ENCODE peak calls at places on chromosomes 13 and 19, in six cellular contexts. T is lower lobe of right lung, Y is HFF-Myc, Q is MCF 10A, M is OCI-LY7, O is ovary. E is an unnamed sample.

GRCh38 chr19:35913589-35913988 is 5.5 kb upstream of the TYROBP start:
- DNase-seq in T (no peak), Y (no peak), Q (no peak), M (peak), O (no peak), E (no peak)

GRCh38 chr13:73981595-73981994 is 152.6 kb downstream of the KLF12 start:
- DNase-seq in T (no peak), Y (no peak), Q (no peak), M (no peak), O (no peak), E (no peak)

GRCh38 chr13:76711515-76712182 is 174.6 kb downstream of the KCTD12 start:
- DNase-seq in T (no peak), Y (peak), Q (peak), M (no peak), O (peak), E (no peak)

GRCh38 chr19:50268046-50268445 is 61.1 kb downstream of the KCNC3 start:
- DNase-seq in T (no peak), Y (no peak), Q (no peak), M (no peak), O (no peak), E (no peak)

GRCh38 chr19:13841339-13842293 is 35.3 kb upstream of the NANOS3 start:
- DNase-seq in T (peak), Y (no peak), Q (peak), M (no peak), O (peak), E (peak)

GRCh38 chr13:42354246-42355117 is 82.5 kb downstream of the AKAP11 start:
- DNase-seq in T (no peak), Y (no peak), Q (no peak), M (peak), O (no peak), E (no peak)

GRCh38 chr19:32405431-32406160 is at the start of gene DPY19L3:
- DNase-seq in T (peak), Y (peak), Q (peak), M (peak), O (peak), E (peak)

GRCh38 chr13:100881291-100881864 is 206.8 kb upstream of the TMTC4 start:
- DNase-seq in T (no peak), Y (no peak), Q (no peak), M (no peak), O (no peak), E (no peak)

GRCh38 chr19:41641879-41642485 is 15.1 kb upstream of the CEACAM4 start:
- DNase-seq in T (peak), Y (peak), Q (peak), M (peak), O (no peak), E (no peak)

GRCh38 chr13:31012285-31013024 is 80.0 kb downstream of the TEX26 start:
- DNase-seq in T (no peak), Y (no peak), Q (peak), M (no peak), O (no peak), E (no peak)

GRCh38 chr19:15944401-15944800 is 4.4 kb upstream of the OR10H4 start:
- DNase-seq in T (no peak), Y (no peak), Q (no peak), M (no peak), O (no peak), E (no peak)

GRCh38 chr13:45851171-45851889 is at the start of gene SIAH3:
- DNase-seq in T (no peak), Y (no peak), Q (no peak), M (no peak), O (no peak), E (no peak)

GRCh38 chr13:66795636-66796035 is 434.5 kb downstream of the PCDH9 start:
- DNase-seq in T (no peak), Y (no peak), Q (no peak), M (no peak), O (no peak), E (no peak)

GRCh38 chr19:11264452-11265176 is 2.3 kb upstream of the DOCK6 start:
- DNase-seq in T (peak), Y (no peak), Q (no peak), M (peak), O (no peak), E (no peak)

GRCh38 chr19:8355631-8356402 is 8.1 kb upstream of the ANGPTL4 start:
- DNase-seq in T (no peak), Y (peak), Q (peak), M (no peak), O (no peak), E (no peak)

GRCh38 chr19:3942790-3943409 is 10.0 kb downstream of the NMRK2 start:
- DNase-seq in T (no peak), Y (no peak), Q (peak), M (no peak), O (no peak), E (no peak)

GRCh38 chr19:41861098-41861768 is 1.2 kb downstream of the RPS19 start:
- DNase-seq in T (no peak), Y (no peak), Q (no peak), M (peak), O (no peak), E (no peak)

GRCh38 chr19:37361994-37362393 is 8.9 kb upstream of the ZNF527 start:
- DNase-seq in T (no peak), Y (no peak), Q (no peak), M (no peak), O (no peak), E (no peak)

GRCh38 chr13:101989798-101990350 is 412.0 kb downstream of the FGF14 start:
- DNase-seq in T (no peak), Y (no peak), Q (no peak), M (no peak), O (no peak), E (no peak)

GRCh38 chr13:37656247-37656940 is 57.8 kb upstream of the POSTN start:
- DNase-seq in T (no peak), Y (peak), Q (peak), M (no peak), O (no peak), E (no peak)

GRCh38 chr13:109707044-109707794 is 79.2 kb downstream of the IRS2 start:
- DNase-seq in T (no peak), Y (no peak), Q (no peak), M (peak), O (no peak), E (no peak)

GRCh38 chr13:97268772-97269171 is 46.6 kb downstream of the MBNL2 start:
- DNase-seq in T (no peak), Y (no peak), Q (peak), M (no peak), O (no peak), E (no peak)

GRCh38 chr13:29849731-29850212 is 645 bp downstream of the UBL3 start:
- DNase-seq in T (peak), Y (no peak), Q (peak), M (no peak), O (peak), E (peak)

GRCh38 chr13:21637296-21637695 is 33.3 kb upstream of the MICU2 start:
- DNase-seq in T (peak), Y (no peak), Q (peak), M (no peak), O (no peak), E (no peak)

GRCh38 chr13:100611678-100612492 is 23.3 kb upstream of the GGACT start:
- DNase-seq in T (no peak), Y (no peak), Q (no peak), M (no peak), O (no peak), E (no peak)

GRCh38 chr13:80022146-80022545 is 318.8 kb downstream of the SPRY2 start:
- DNase-seq in T (no peak), Y (no peak), Q (no peak), M (no peak), O (no peak), E (no peak)

GRCh38 chr13:110250258-110250891 is 56.6 kb downstream of the COL4A1 start:
- DNase-seq in T (no peak), Y (peak), Q (peak), M (no peak), O (peak), E (peak)

GRCh38 chr13:27375686-27376326 is 48.6 kb upstream of the GTF3A start:
- DNase-seq in T (peak), Y (peak), Q (peak), M (peak), O (peak), E (peak)

GRCh38 chr13:48775285-48775684 is 121.6 kb downstream of the CYSLTR2 start:
- DNase-seq in T (no peak), Y (peak), Q (no peak), M (no peak), O (no peak), E (no peak)

GRCh38 chr13:27432612-27433210 is 8.3 kb downstream of the GTF3A start:
- DNase-seq in T (no peak), Y (no peak), Q (no peak), M (no peak), O (no peak), E (no peak)

GRCh38 chr13:29505950-29506349 is 89.5 kb downstream of the SLC7A1 start:
- DNase-seq in T (no peak), Y (no peak), Q (no peak), M (no peak), O (no peak), E (no peak)

GRCh38 chr19:51375504-51376221 is 3.2 kb upstream of the NKG7 start:
- DNase-seq in T (no peak), Y (no peak), Q (no peak), M (no peak), O (no peak), E (no peak)

GRCh38 chr13:108919036-108919907 is 289.9 kb downstream of the MYO16 start:
- DNase-seq in T (no peak), Y (no peak), Q (peak), M (no peak), O (no peak), E (no peak)

GRCh38 chr13:44902793-44903192 is 86.5 kb downstream of the NUFIP1 start:
- DNase-seq in T (no peak), Y (no peak), Q (no peak), M (no peak), O (no peak), E (no peak)

GRCh38 chr13:47249296-47249695 is 352.4 kb upstream of the HTR2A start:
- DNase-seq in T (no peak), Y (no peak), Q (no peak), M (no peak), O (no peak), E (no peak)

GRCh38 chr19:18349524-18350128 is 9.2 kb downstream of the PGPEP1 start:
- DNase-seq in T (peak), Y (no peak), Q (peak), M (peak), O (peak), E (peak)

GRCh38 chr13:113033498-113033897 is 64.5 kb downstream of the MCF2L start:
- DNase-seq in T (no peak), Y (no peak), Q (no peak), M (no peak), O (no peak), E (no peak)

GRCh38 chr13:113033054-113033453 is 64.0 kb downstream of the MCF2L start:
- DNase-seq in T (no peak), Y (no peak), Q (no peak), M (no peak), O (no peak), E (no peak)

GRCh38 chr13:113036401-113036800 is 67.4 kb downstream of the MCF2L start:
- DNase-seq in T (no peak), Y (no peak), Q (no peak), M (no peak), O (no peak), E (no peak)

GRCh38 chr13:113035209-113035800 is 66.3 kb downstream of the MCF2L start:
- DNase-seq in T (no peak), Y (no peak), Q (no peak), M (no peak), O (no peak), E (no peak)

DNA sequence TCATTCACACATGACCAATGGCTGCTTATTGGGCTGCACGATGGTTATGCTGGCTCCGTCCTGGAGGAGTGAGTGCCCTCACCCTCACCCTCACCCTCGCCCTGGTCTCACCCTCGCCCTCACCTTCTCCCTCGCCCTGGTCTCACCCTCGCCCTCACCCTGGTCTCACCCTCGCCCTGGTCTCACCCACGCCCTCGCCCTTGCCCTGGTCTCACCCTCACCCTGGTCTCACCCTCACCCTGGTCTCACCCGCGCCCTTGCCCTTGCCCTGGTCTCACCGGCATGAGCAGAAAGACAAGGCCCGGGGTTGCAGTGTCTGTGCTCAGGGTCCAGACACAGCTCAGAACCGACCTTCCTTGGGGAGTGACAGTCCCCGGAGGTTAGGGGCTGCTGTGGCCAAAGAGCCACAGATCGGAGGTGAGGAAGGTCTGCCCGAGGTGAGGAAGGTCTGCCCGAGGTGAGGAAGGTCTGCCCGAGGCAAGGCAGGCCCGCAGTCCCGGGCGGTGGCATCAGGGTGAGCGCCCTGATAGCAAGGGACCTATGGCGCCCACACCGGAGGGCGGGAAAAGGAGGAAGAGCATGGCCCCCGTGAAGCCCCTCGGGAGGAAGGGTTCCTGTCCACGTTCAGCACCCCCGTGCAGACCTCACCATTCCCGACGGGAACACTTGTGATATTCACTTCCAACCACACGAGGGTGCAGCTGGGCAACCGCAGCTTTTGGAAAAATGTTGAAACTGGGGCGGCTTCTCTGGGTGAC is 65.6 kb downstream of the MCF2L start:
- DNase-seq in T (no peak), Y (peak), Q (peak), M (no peak), O (peak), E (no peak)
- TF ChIP-seq CTCF in T (peak), Y (peak), Q (peak), M (no peak), O (peak), E (peak)

GRCh38 chr13:20126460-20127262 is 34.2 kb downstream of the GJA3 start:
- DNase-seq in T (no peak), Y (no peak), Q (no peak), M (no peak), O (no peak), E (no peak)

GRCh38 chr13:20128459-20128927 is 32.4 kb downstream of the GJA3 start:
- DNase-seq in T (no peak), Y (no peak), Q (no peak), M (no peak), O (no peak), E (peak)

GRCh38 chr13:20129076-20129475 is 31.8 kb downstream of the GJA3 start:
- DNase-seq in T (no peak), Y (no peak), Q (no peak), M (no peak), O (no peak), E (peak)

GRCh38 chr13:20127263-20127562 is 33.6 kb downstream of the GJA3 start:
- DNase-seq in T (no peak), Y (no peak), Q (peak), M (no peak), O (no peak), E (no peak)

DNA sequence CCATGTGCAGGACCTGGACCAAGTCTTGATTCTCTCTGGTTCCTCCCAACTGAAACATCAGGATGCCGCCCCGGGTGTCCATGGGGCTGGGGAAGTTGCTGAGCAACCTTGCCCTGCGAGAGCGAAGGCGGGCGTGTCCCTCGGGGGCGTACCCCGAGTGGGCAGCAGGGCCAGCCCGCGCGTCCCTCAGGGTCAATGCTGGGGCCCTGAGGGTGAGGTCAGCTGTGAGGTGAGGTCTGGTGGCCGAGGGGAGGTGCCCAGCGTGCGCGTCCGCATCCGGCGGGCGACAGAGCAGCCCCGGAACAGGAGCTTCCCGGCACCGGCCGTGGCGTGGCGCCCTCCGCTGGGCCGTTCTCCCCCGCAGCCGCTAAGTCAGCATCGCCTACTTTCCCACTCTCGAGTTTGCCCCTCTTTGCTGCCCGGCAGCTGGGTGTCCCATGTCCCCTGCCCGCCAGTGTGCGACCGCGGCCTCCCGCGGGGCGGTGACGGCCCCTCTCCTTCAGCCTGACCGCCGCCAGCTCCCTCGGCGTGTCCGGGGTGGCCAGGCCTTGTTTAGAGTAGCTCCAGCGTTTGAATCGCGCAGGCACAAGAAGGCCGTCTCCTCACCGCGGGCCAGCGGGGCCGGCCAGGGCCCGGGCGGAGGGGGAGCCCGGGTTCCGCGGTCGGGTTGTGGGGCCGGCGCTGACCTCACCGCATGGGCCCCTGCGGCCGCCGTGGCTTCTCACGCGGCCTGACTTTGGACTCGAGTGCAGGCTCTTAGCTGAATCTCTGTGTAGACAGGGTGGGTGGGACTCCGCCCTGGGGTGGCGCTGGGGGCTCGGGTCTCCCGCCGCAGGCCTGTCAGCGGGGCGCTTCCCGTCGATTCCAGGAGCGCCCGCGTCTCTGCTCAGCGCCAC is 33.0 kb downstream of the GJA3 start:
- DNase-seq in T (peak), Y (no peak), Q (peak), M (no peak), O (peak), E (peak)
- TF ChIP-seq CTCF in T (peak), Y (peak), Q (no peak), M (no peak), O (no peak), E (peak)

DNA sequence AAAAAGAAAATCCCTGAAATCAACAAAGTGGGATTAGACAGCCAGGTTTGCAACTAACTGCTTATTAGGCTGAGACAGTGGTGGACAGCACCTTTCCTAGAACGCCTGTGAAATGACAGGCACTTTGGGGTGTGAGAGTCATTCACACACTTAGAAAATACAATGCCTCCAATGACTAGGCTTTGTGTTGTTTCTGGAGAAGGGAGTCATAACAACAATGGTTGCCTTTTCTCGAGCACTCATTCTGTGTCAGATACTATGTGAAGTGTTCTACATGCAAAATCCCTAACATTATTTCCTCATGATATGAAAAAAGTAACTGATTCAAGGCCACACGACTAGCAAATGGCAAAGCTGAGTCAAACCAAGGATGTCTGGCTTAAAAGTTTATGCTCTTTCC is 41.2 kb downstream of the SACS start:
- DNase-seq in T (no peak), Y (no peak), Q (no peak), M (no peak), O (no peak), E (no peak)
- TF ChIP-seq CTCF in T (no peak), Y (no peak), Q (no peak), M (no peak), O (no peak), E (no peak)

GRCh38 chr13:106238690-106239089 is 296.8 kb downstream of the EFNB2 start:
- DNase-seq in T (no peak), Y (no peak), Q (no peak), M (no peak), O (no peak), E (no peak)
- TF ChIP-seq CTCF in T (no peak), Y (no peak), Q (no peak), M (no peak), O (no peak), E (no peak)

DNA sequence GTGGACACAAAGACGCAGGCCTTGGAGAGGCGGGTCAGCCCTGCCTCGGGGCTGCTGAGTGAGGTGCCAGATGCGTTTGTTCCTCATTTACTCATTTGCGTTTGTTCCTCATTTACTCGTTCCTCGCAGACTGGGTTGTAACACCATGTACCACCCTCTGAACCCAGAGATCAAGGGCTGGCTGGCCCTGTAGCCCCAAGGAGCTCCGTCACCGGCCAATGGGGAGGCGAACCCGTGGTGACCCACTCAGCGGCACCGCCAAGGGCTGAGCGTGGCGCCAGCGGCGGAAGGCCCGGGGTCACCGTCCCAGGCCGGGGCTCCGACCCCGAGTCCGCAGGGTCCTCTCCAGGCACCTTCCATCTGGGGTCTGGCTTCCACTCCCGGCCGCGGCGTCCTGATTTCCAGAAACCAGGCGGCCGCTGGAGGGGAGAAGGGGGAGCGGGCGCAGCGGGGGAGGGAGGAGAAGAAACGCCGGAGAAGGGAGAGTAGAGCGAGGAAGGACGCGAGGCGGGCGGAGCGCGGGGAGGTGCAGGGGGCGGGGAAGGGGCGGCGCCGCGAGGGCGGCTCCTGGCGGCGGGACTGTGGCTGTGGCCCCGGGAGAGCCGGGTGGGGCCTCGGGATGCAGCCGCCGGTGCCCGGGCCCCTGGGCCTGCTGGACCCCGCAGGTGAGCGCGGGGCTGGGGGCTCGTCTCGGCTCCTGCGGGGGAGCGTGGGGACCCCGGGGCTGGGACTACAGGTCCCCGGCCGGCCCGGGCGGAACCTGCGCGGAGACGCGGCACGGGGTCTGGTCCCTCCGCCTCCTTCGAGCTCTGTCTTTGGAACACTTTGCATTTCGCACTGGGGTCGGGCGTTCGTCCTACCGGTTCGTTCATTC is at the start of gene TMEM255B:
- DNase-seq in T (peak), Y (no peak), Q (peak), M (no peak), O (peak), E (peak)
- TF ChIP-seq CTCF in T (peak), Y (no peak), Q (peak), M (no peak), O (no peak), E (peak)

E was measured in right lobe of liver.